ENCODE peak calls at places on chromosomes 6 and 20, in eight cellular contexts. G is stimulated activated effector memory CD8-positive, alpha-beta T cell treated with anti-CD3 and anti-CD28 coated beads, Interleukin-12 subunit alpha, Interleukin-12 subunit beta, amount 100 ng/mL, for 72 hours; H is astrocyte of the spinal cord; M is astrocyte of the cerebellum; Q is mesendoderm; E is RWPE1; L is CD8-positive, alpha-beta T cell; O is T follicular helper cell. X is an unnamed sample.

GRCh38 chr6:27177454-27178000 is 70.0 kb upstream of the PRSS16 start:
- DNase-seq in G (peak; percentile 85), H (peak; percentile 91), M (peak; percentile 58), Q (peak; percentile 97), E (peak; percentile 88), L (peak; percentile 81), O (peak; percentile 49), X (peak; percentile 88)

GRCh38 chr20:1894951-1895673 is at the start of gene SIRPA:
- DNase-seq in G (no peak), H (peak; percentile 71), M (peak; percentile 29), Q (peak; percentile 61), E (peak; percentile 95), L (no peak), O (no peak), X (peak; percentile 87)

GRCh38 chr6:132300323-132300949 is 100.8 kb downstream of the MOXD1 start:
- DNase-seq in G (no peak), H (peak; percentile 57), M (peak; percentile 45), Q (peak; percentile 58), E (peak; percentile 41), L (no peak), O (no peak), X (peak; percentile 77)

GRCh38 chr6:75882734-75883133 is 133.7 kb downstream of the MYO6 start:
- DNase-seq in G (no peak), H (peak; percentile 48), M (no peak), Q (no peak), E (peak; percentile 20), L (no peak), O (no peak), X (no peak)

GRCh38 chr20:58340151-58340550 is 30.6 kb downstream of the RAB22A start:
- DNase-seq in G (no peak), H (no peak), M (no peak), Q (no peak), E (no peak), L (no peak), O (no peak), X (no peak)

GRCh38 chr20:37988555-37988954 is 44.7 kb downstream of the TTI1 start:
- DNase-seq in G (no peak), H (peak; percentile 37), M (no peak), Q (no peak), E (no peak), L (no peak), O (no peak), X (no peak)

GRCh38 chr6:36969988-36970891 is 15.7 kb downstream of the PI16 start:
- DNase-seq in G (no peak), H (no peak), M (no peak), Q (no peak), E (no peak), L (no peak), O (no peak), X (no peak)

GRCh38 chr20:11090751-11091150 is 417.0 kb upstream of the JAG1 start:
- DNase-seq in G (no peak), H (no peak), M (no peak), Q (no peak), E (no peak), L (no peak), O (no peak), X (no peak)

GRCh38 chr6:110561708-110562107 is 85.3 kb upstream of the SLC22A16 start:
- DNase-seq in G (no peak), H (no peak), M (no peak), Q (no peak), E (no peak), L (no peak), O (no peak), X (peak; percentile 2)

GRCh38 chr20:45218133-45218532 is 3.0 kb upstream of the SEMG2 start:
- DNase-seq in G (no peak), H (no peak), M (no peak), Q (no peak), E (no peak), L (no peak), O (no peak), X (no peak)

GRCh38 chr20:59666586-59666985 is 62.2 kb downstream of the PHACTR3 start:
- DNase-seq in G (no peak), H (no peak), M (no peak), Q (no peak), E (no peak), L (no peak), O (no peak), X (no peak)

GRCh38 chr20:56843817-56844216 is 214.7 kb downstream of the TFAP2C start:
- DNase-seq in G (no peak), H (no peak), M (no peak), Q (peak; percentile 72), E (no peak), L (no peak), O (no peak), X (no peak)

GRCh38 chr6:6705061-6705425 is 116.5 kb downstream of the LY86 start:
- DNase-seq in G (no peak), H (no peak), M (no peak), Q (no peak), E (no peak), L (no peak), O (no peak), X (no peak)

GRCh38 chr6:157599191-157599590 is 218.2 kb downstream of the ZDHHC14 start:
- DNase-seq in G (no peak), H (no peak), M (no peak), Q (no peak), E (no peak), L (peak; percentile 37), O (no peak), X (no peak)

GRCh38 chr20:11379257-11380011 is 538.3 kb upstream of the BTBD3 start:
- DNase-seq in G (no peak), H (no peak), M (no peak), Q (peak; percentile 95), E (no peak), L (no peak), O (no peak), X (peak; percentile 88)

GRCh38 chr20:46215913-46216707 is 92.2 kb downstream of the CDH22 start:
- DNase-seq in G (no peak), H (peak; percentile 18), M (peak; percentile 19), Q (peak; percentile 99), E (peak; percentile 51), L (no peak), O (no peak), X (no peak)

GRCh38 chr6:166904101-166904746 is 52.1 kb downstream of the RNASET2 start:
- DNase-seq in G (no peak), H (peak; percentile 17), M (peak; percentile 15), Q (peak; percentile 66), E (no peak), L (no peak), O (no peak), X (peak; percentile 74)